ENCODE peak calls at places on chromosomes 6 and 20, in eight cellular contexts. O is GM23248, M is epithelial cell of esophagus, L is tibial artery, Q is transverse colon, I is retinal pigment epithelial cell, R is SJSA1, F is cardiac muscle cell. C is an unnamed sample.

GRCh38 chr6:112218563-112218962 is 35.8 kb downstream of the LAMA4 start:
- DNase-seq in O (peak; percentile 71), M (no peak), L (no peak), Q (no peak), I (no peak), R (no peak), F (peak; percentile 49), C (no peak)

GRCh38 chr6:31267504-31268371 is 4.2 kb downstream of the HLA-C start:
- DNase-seq in O (no peak), M (no peak), L (no peak), Q (peak; percentile 56), I (no peak), R (no peak), F (no peak), C (no peak)

GRCh38 chr6:167988945-167989841 is 8.3 kb upstream of the KIF25 start:
- DNase-seq in O (no peak), M (no peak), L (no peak), Q (no peak), I (no peak), R (peak; percentile 36), F (no peak), C (no peak)

GRCh38 chr20:60306105-60306504 is 347.9 kb downstream of the CDH26 start:
- DNase-seq in O (no peak), M (no peak), L (no peak), Q (no peak), I (no peak), R (no peak), F (no peak), C (no peak)

GRCh38 chr6:34416877-34417371 is 8.9 kb downstream of the RPS10 start:
- DNase-seq in O (no peak), M (no peak), L (no peak), Q (no peak), I (no peak), R (no peak), F (no peak), C (no peak)

GRCh38 chr6:169084067-169084466 is 169.6 kb downstream of the THBS2 start:
- DNase-seq in O (no peak), M (no peak), L (no peak), Q (no peak), I (no peak), R (no peak), F (no peak), C (no peak)

GRCh38 chr20:16459019-16459700 is 114.1 kb downstream of the KIF16B start:
- DNase-seq in O (peak; percentile 82), M (peak; percentile 67), L (peak; percentile 64), Q (no peak), I (no peak), R (no peak), F (peak; percentile 90), C (no peak)

GRCh38 chr6:149445573-149445972 is 39.2 kb downstream of the ZC3H12D start:
- DNase-seq in O (no peak), M (no peak), L (no peak), Q (no peak), I (no peak), R (no peak), F (no peak), C (no peak)

GRCh38 chr6:11043552-11043960 is 549 bp downstream of the ELOVL2 start:
- DNase-seq in O (peak; percentile 30), M (no peak), L (no peak), Q (no peak), I (no peak), R (no peak), F (no peak), C (peak; percentile 6)

GRCh38 chr20:1373614-1374013 is 19.2 kb downstream of the FKBP1A start:
- DNase-seq in O (no peak), M (no peak), L (no peak), Q (no peak), I (no peak), R (no peak), F (no peak), C (no peak)

GRCh38 chr6:46850781-46851180 is 57.6 kb downstream of the MEP1A start:
- DNase-seq in O (no peak), M (no peak), L (no peak), Q (no peak), I (no peak), R (no peak), F (peak; percentile 33), C (no peak)

GRCh38 chr6:11042750-11043551 is 1.2 kb downstream of the ELOVL2 start:
- DNase-seq in O (no peak), M (peak; percentile 6), L (no peak), Q (no peak), I (no peak), R (no peak), F (peak; percentile 55), C (peak; percentile 14)

GRCh38 chr6:139369568-139370046 is 4.8 kb downstream of the CITED2 start:
- DNase-seq in O (peak; percentile 88), M (peak; percentile 54), L (no peak), Q (no peak), I (no peak), R (no peak), F (peak; percentile 80), C (peak; percentile 84)

DNA sequence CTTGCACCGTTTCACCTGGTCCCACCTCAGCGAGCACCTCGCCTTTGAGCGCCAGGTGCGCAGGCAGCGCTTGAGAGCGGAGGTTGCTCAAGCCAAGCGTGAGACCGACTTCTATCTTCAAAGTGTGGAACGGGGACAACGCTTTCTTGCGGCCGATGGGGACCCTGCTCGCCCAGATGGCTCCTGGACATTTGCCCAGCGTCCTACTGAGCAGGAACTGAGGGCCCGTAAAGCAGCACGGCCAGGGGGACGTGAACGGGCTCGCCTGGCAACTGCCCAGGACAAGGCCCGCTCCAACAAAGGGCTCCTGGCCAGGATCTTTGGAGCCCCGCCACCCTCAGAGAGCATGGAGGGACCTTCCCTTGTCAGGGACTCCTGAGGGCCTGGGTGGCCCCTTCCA is 1.5 kb downstream of the ABT1 start:
- DNase-seq in O (no peak), M (no peak), L (no peak), Q (no peak), I (no peak), R (no peak), F (no peak), C (no peak)
- H3K4me3 ChIP-seq in O (peak overlapping the region; percentile 96), M (peak overlapping the region; percentile 99), L (no peak overlapping the region), Q (no peak overlapping the region), I (peak overlapping the region; percentile 99), R (peak overlapping the region; percentile 76), F (no peak overlapping the region), C (peak overlapping the region; percentile 97)

GRCh38 chr6:73581293-73581692 is 60.5 kb upstream of the EEF1A1 start:
- DNase-seq in O (no peak), M (no peak), L (no peak), Q (no peak), I (no peak), R (no peak), F (no peak), C (no peak)

GRCh38 chr6:73577605-73578160 is 56.9 kb upstream of the EEF1A1 start:
- DNase-seq in O (no peak), M (no peak), L (no peak), Q (no peak), I (no peak), R (no peak), F (peak; percentile 53), C (no peak)

GRCh38 chr6:73579851-73580246 is 59.0 kb upstream of the EEF1A1 start:
- DNase-seq in O (peak; percentile 92), M (peak; percentile 12), L (no peak), Q (no peak), I (peak; percentile 56), R (peak; percentile 80), F (peak; percentile 96), C (peak; percentile 74)

GRCh38 chr6:73580247-73581149 is 59.7 kb upstream of the EEF1A1 start:
- DNase-seq in O (peak; percentile 99), M (peak; percentile 94), L (peak; percentile 92), Q (peak; percentile 76), I (peak; percentile 93), R (peak; percentile 97), F (peak; percentile 97), C (peak; percentile 93)

DNA sequence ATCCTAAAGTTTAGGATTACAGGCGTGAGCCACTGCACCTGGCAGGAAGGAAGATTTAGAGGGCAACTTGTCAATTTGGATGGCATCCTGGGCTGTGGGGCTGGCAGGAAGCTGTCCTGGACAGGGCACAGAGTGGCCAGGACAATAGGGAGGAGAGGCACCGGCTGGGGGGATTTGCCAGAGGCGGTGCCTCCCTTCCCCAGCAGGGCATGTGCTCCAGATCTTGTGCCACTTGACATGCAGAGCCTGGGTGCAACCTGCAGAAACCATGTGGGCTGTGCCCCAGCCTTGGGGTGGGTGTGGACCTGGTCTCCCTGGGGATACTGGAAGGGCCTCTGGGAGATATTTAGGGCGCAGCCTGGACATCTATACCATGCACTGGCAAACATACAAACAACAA is 58.6 kb upstream of the EEF1A1 start:
- DNase-seq in O (no peak), M (no peak), L (no peak), Q (no peak), I (no peak), R (peak; percentile 56), F (no peak), C (peak; percentile 64)
- H3K4me3 ChIP-seq in O (peak overlapping the region; percentile 58), M (no peak overlapping the region), L (no peak overlapping the region), Q (no peak overlapping the region), I (no peak overlapping the region), R (no peak overlapping the region), F (no peak overlapping the region), C (no peak overlapping the region)

GRCh38 chr6:37821449-37821848 is 1.9 kb downstream of the ZFAND3 start:
- DNase-seq in O (no peak), M (no peak), L (no peak), Q (no peak), I (no peak), R (no peak), F (no peak), C (no peak)

GRCh38 chr6:37819177-37819801 is at the start of gene ZFAND3:
- DNase-seq in O (peak; percentile 99), M (peak; percentile 97), L (peak; percentile 98), Q (peak; percentile 97), I (peak; percentile 90), R (peak; percentile 97), F (peak; percentile 99), C (peak; percentile 97)

GRCh38 chr6:37819802-37820712 is 530 bp downstream of the ZFAND3 start:
- DNase-seq in O (peak; percentile 86), M (peak; percentile 76), L (peak; percentile 81), Q (peak; percentile 42), I (no peak), R (peak; percentile 72), F (peak; percentile 84), C (peak; percentile 83)

GRCh38 chr6:37818536-37819176 is 871 bp upstream of the ZFAND3 start:
- DNase-seq in O (peak; percentile 95), M (peak; percentile 95), L (peak; percentile 97), Q (peak; percentile 97), I (peak; percentile 79), R (peak; percentile 98), F (peak; percentile 97), C (peak; percentile 99)

GRCh38 chr6:37820713-37821069 is 1.2 kb downstream of the ZFAND3 start:
- DNase-seq in O (peak; percentile 29), M (peak; percentile 13), L (no peak), Q (no peak), I (no peak), R (no peak), F (no peak), C (peak; percentile 21)
- H3K4me3 ChIP-seq in O (peak overlapping the region; percentile 90), M (peak overlapping the region; percentile 92), L (peak overlapping the region; percentile 79), Q (peak overlapping the region; percentile 92), I (peak overlapping the region; percentile 85), R (peak overlapping the region; percentile 93), F (peak overlapping the region; percentile 63), C (peak overlapping the region; percentile 63)

DNA sequence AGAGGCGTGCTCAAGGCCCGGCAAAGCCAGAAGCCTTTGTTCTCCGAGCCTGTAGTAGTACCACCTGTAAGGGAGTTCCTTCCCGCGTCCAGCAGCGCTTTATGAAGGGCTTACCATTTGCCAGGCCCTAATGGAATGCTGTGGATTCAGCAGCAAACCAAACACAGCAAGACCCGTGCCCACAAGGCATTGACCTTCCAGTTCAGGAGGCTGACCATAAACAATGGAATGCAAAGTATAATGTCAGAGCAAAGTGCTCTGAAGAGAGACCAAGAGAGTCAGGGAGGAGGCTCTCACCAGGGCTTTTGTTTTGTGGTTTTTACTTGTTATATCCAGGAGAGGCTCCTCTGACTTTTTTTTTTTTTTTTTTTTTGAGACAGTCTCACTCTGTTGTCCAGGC is 209.8 kb downstream of the ZMYND8 start:
- DNase-seq in O (peak; percentile 63), M (no peak), L (no peak), Q (no peak), I (no peak), R (peak; percentile 75), F (peak; percentile 39), C (no peak)
- H3K4me3 ChIP-seq in O (no peak overlapping the region), M (no peak overlapping the region), L (no peak overlapping the region), Q (no peak overlapping the region), I (no peak overlapping the region), R (no peak overlapping the region), F (no peak overlapping the region), C (no peak overlapping the region)

C was measured in NB4.